ENCODE peak calls at places on chromosomes 11 and 22, in ten cellular contexts. K is left lung; D is cardiac muscle cell; J is sigmoid colon; R is neural progenitor cell; B is CD8-positive, alpha-beta T cell; T is colonic mucosa; N is body of pancreas; G is fibroblast of lung; S is BE2C. L is an unnamed sample.

GRCh38 chr22:17536269-17536668 is 27.0 kb upstream of the SLC25A18 start:
- DNase-seq in K (no peak), D (no peak), N (no peak), J (no peak), T (no peak), R (no peak), S (no peak), B (no peak), G (peak; percentile 37), L (no peak)

GRCh38 chr22:27815826-27816530 is 14.4 kb upstream of the MN1 start:
- DNase-seq in D (no peak), J (no peak), B (no peak), N (no peak), R (no peak), S (no peak), K (no peak), G (no peak), T (no peak), L (no peak)

GRCh38 chr11:42524534-42525227 is 787.1 kb upstream of the API5 start:
- DNase-seq in S (peak; percentile 54), D (peak; percentile 85), G (peak; percentile 81), J (peak; percentile 55), T (peak; percentile 42), R (peak; percentile 84), K (no peak), N (peak; percentile 49), B (no peak), L (no peak)

GRCh38 chr11:14500181-14500651 is 605 bp upstream of the COPB1 start:
- DNase-seq in K (peak; percentile 53), S (peak; percentile 13), G (peak; percentile 62), J (no peak), T (peak; percentile 74), D (peak; percentile 42), R (peak; percentile 24), B (peak; percentile 56), N (peak; percentile 57), L (no peak)

GRCh38 chr11:69320756-69321741 is 27.1 kb downstream of the MYEOV start:
- DNase-seq in R (no peak), G (peak; percentile 48), S (no peak), N (no peak), B (no peak), D (no peak), J (peak; percentile 36), T (no peak), K (no peak), L (no peak)

GRCh38 chr11:84819128-84819527 is 808.0 kb downstream of the DLG2 start:
- DNase-seq in G (peak; percentile 29), T (no peak), B (no peak), S (no peak), J (no peak), K (no peak), D (peak; percentile 67), R (no peak), N (no peak), L (no peak)

GRCh38 chr11:79078999-79079398 is 361.8 kb downstream of the TENM4 start:
- DNase-seq in R (no peak), J (no peak), N (peak; percentile 37), K (no peak), G (no peak), B (no peak), T (no peak), S (peak; percentile 58), D (no peak), L (no peak)

GRCh38 chr11:63767415-63768231 is 952 bp downstream of the ZFTA start:
- DNase-seq in N (peak; percentile 60), D (peak; percentile 76), S (peak; percentile 26), B (peak; percentile 31), K (no peak), T (peak; percentile 73), R (peak; percentile 96), J (peak; percentile 85), G (peak; percentile 82), L (peak; percentile 26)

GRCh38 chr22:27075028-27075678 is 417.8 kb downstream of the MIAT start:
- DNase-seq in S (no peak), D (peak; percentile 21), R (peak; percentile 22), T (no peak), G (no peak), B (no peak), K (no peak), J (no peak), N (no peak), L (no peak)

GRCh38 chr11:35261197-35261596 is 122.2 kb downstream of the CD44 start:
- DNase-seq in J (no peak), G (no peak), R (no peak), T (no peak), K (no peak), D (no peak), B (no peak), N (no peak), S (no peak), L (no peak)

GRCh38 chr11:133619397-133619796 is 87.1 kb upstream of the OPCML start:
- DNase-seq in B (no peak), S (no peak), N (no peak), T (no peak), J (no peak), R (peak; percentile 15), K (no peak), D (peak; percentile 59), G (no peak), L (no peak)

GRCh38 chr11:113176561-113176960 is 137.8 kb upstream of the TTC12 start:
- DNase-seq in S (no peak), D (no peak), R (no peak), N (no peak), B (no peak), T (no peak), J (no peak), K (no peak), G (peak; percentile 73), L (no peak)

GRCh38 chr22:27996529-27996925 is 77.5 kb upstream of the PITPNB start:
- DNase-seq in G (no peak), B (no peak), K (peak; percentile 24), N (no peak), D (no peak), J (peak; percentile 54), T (no peak), R (no peak), S (no peak), L (no peak)

GRCh38 chr22:50524664-50525103 is 714 bp downstream of the SCO2 start:
- DNase-seq in N (no peak), J (no peak), S (no peak), R (no peak), D (no peak), G (no peak), K (no peak), T (peak; percentile 83), B (no peak), L (no peak)

GRCh38 chr11:104531075-104531474 is 367.1 kb upstream of the PDGFD start:
- DNase-seq in K (no peak), R (peak; percentile 28), G (no peak), J (no peak), B (no peak), N (no peak), S (no peak), T (no peak), D (no peak), L (no peak)
- TF ChIP-seq CTCF in K (peak; percentile 8), R (peak; percentile 44), G (peak; percentile 22), J (no peak), B (peak; percentile 34), N (no peak), S (peak; percentile 56), T (no peak), D (no peak), L (no peak)

GRCh38 chr11:104148074-104148473 is 15.9 kb downstream of the PDGFD start:
- DNase-seq in D (no peak), B (no peak), K (no peak), G (peak; percentile 57), J (no peak), S (no peak), N (no peak), T (no peak), R (no peak), L (no peak)
- H3K4me3 ChIP-seq in D (no peak overlapping the region), B (no peak overlapping the region), K (no peak overlapping the region), G (no peak overlapping the region), J (no peak overlapping the region), S (no peak overlapping the region), N (no peak overlapping the region), T (no peak overlapping the region), R (no peak overlapping the region), L (no peak overlapping the region)

GRCh38 chr11:3203221-3204043 is 15.2 kb downstream of the MRGPRG start:
- DNase-seq in B (no peak), T (no peak), R (peak; percentile 84), G (peak; percentile 19), K (peak; percentile 75), N (peak; percentile 45), J (peak; percentile 62), S (peak; percentile 33), D (peak; percentile 73), L (no peak)
- H3K27me3 ChIP-seq in B (no peaks in the 10 kb centered on the region), T (peaks cover 17% of the 10 kb centered on the region), R (peaks cover 48% of the 10 kb centered on the region), G (peaks cover 28% of the 10 kb centered on the region), K (peaks cover 23% of the 10 kb centered on the region), N (no peaks in the 10 kb centered on the region), J (peaks cover 31% of the 10 kb centered on the region), S (peaks cover 13% of the 10 kb centered on the region), D (peaks cover 75% of the 10 kb centered on the region), L (peaks cover 57% of the 10 kb centered on the region)

GRCh38 chr11:1485504-1485885 is 1.1 kb downstream of the MOB2 start:
- DNase-seq in T (no peak), G (no peak), B (no peak), S (no peak), K (peak; percentile 71), D (no peak), R (no peak), J (peak; percentile 63), N (peak; percentile 8), L (no peak)

GRCh38 chr11:1487091-1487850 is 692 bp upstream of the MOB2 start:
- DNase-seq in K (peak; percentile 65), B (no peak), T (no peak), D (no peak), R (no peak), G (no peak), S (no peak), J (peak; percentile 74), N (peak; percentile 10), L (no peak)

GRCh38 chr11:1486054-1486825 is at the start of gene MOB2:
- DNase-seq in S (no peak), T (peak; percentile 82), B (no peak), J (peak; percentile 85), D (peak; percentile 83), N (peak; percentile 62), G (peak; percentile 17), R (no peak), K (peak; percentile 84), L (peak; percentile 10)

GRCh38 chr11:1488575-1489180 is 2.1 kb upstream of the MOB2 start:
- DNase-seq in K (peak; percentile 73), S (no peak), B (no peak), D (no peak), R (no peak), G (no peak), N (peak; percentile 14), J (peak; percentile 63), T (no peak), L (no peak)

DNA sequence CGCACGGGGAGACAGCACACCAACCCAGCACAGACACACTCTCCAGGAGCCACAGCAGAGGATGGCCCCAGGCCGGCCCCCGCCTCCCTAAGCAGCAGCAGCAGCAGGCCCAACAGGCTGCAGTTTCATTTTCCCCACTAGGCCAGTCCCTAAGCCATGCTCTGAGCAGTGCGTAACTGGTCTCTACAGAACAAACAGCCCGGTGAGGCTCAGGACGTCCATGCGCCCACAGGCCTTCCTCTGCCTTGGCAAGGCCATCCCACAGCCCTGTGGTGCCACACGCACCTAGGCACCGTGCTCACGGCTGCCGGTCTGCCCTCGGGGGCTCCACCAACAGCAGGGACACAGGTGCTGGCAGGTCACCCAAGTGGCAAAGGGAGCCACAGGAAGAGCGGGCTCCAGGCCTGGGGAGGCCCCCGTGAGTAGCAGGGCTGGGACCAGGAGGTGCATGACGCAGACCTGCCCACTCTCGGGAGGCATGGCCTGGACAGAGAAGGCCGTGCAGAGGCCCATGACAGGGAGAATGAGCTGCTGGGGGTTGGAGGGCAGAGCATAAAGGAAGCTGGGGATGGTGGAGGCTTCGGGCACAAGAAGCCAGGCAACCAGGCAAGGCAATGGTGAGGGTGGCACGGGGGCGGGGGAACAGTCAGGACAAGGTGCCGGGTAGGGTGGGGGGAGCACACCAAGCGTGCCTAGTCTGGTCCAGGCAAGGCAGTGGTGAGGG is 1.4 kb upstream of the MOB2 start:
- DNase-seq in G (no peak), B (no peak), R (no peak), N (peak; percentile 11), J (peak; percentile 79), S (no peak), K (peak; percentile 60), D (no peak), T (no peak), L (no peak)
- TF ChIP-seq CTCF in G (no peak), B (no peak), R (no peak), N (no peak), J (no peak), S (no peak), K (no peak), D (no peak), T (no peak), L (no peak)